ENCODE peak calls at places on chromosome 16, in ten cellular contexts. One of them, this sample, is unnamed.

GRCh38 chr16:67673712-67674580 is 7.3 kb downstream of the C16orf86 start:
- DNase-seq in upper lobe of right lung: peak; percentile 83
- DNase-seq in sigmoid colon: peak; percentile 84
- DNase-seq in Panc1: no peak
- DNase-seq in PC-9: no peak
- DNase-seq in GM23248: no peak
- DNase-seq in foreskin fibroblast: peak; percentile 35
- DNase-seq in keratinocyte: no peak
- DNase-seq in psoas muscle: peak; percentile 78
- DNase-seq in endodermal cell: peak; percentile 45
- DNase-seq in this sample: no peak

GRCh38 chr16:15482068-15482747 is 47.8 kb downstream of the BMERB1 start:
- DNase-seq in Panc1: peak; percentile 98
- DNase-seq in GM23248: peak; percentile 98
- DNase-seq in sigmoid colon: peak; percentile 85
- DNase-seq in psoas muscle: no peak
- DNase-seq in upper lobe of right lung: no peak
- DNase-seq in PC-9: peak; percentile 89
- DNase-seq in foreskin fibroblast: peak; percentile 96
- DNase-seq in endodermal cell: peak; percentile 90
- DNase-seq in keratinocyte: peak; percentile 88
- DNase-seq in this sample: peak; percentile 55

GRCh38 chr16:23216658-23217246 is 34.2 kb downstream of the SCNN1G start:
- DNase-seq in sigmoid colon: no peak
- DNase-seq in keratinocyte: no peak
- DNase-seq in upper lobe of right lung: no peak
- DNase-seq in psoas muscle: no peak
- DNase-seq in Panc1: no peak
- DNase-seq in PC-9: no peak
- DNase-seq in foreskin fibroblast: no peak
- DNase-seq in endodermal cell: no peak
- DNase-seq in GM23248: no peak
- DNase-seq in this sample: no peak

GRCh38 chr16:81832801-81833547 is 53.9 kb downstream of the PLCG2 start:
- DNase-seq in PC-9: no peak
- DNase-seq in upper lobe of right lung: no peak
- DNase-seq in endodermal cell: no peak
- DNase-seq in Panc1: no peak
- DNase-seq in GM23248: no peak
- DNase-seq in foreskin fibroblast: no peak
- DNase-seq in sigmoid colon: peak; percentile 59
- DNase-seq in keratinocyte: no peak
- DNase-seq in psoas muscle: no peak
- DNase-seq in this sample: no peak

GRCh38 chr16:10579965-10580918 is at the start of gene EMP2:
- DNase-seq in PC-9: peak; percentile 89
- DNase-seq in foreskin fibroblast: peak; percentile 95
- DNase-seq in Panc1: no peak
- DNase-seq in GM23248: peak; percentile 92
- DNase-seq in psoas muscle: peak; percentile 86
- DNase-seq in keratinocyte: no peak
- DNase-seq in endodermal cell: peak; percentile 93
- DNase-seq in upper lobe of right lung: peak; percentile 93
- DNase-seq in sigmoid colon: peak; percentile 93
- DNase-seq in this sample: peak; percentile 64

GRCh38 chr16:6446370-6446769 is 886.3 kb upstream of the RBFOX1 start:
- DNase-seq in foreskin fibroblast: no peak
- DNase-seq in Panc1: no peak
- DNase-seq in upper lobe of right lung: no peak
- DNase-seq in sigmoid colon: no peak
- DNase-seq in psoas muscle: no peak
- DNase-seq in keratinocyte: no peak
- DNase-seq in endodermal cell: no peak
- DNase-seq in PC-9: no peak
- DNase-seq in GM23248: no peak
- DNase-seq in this sample: peak; percentile 15

GRCh38 chr16:59604331-59604730 is 870.2 kb upstream of the GOT2 start:
- DNase-seq in Panc1: no peak
- DNase-seq in endodermal cell: no peak
- DNase-seq in sigmoid colon: no peak
- DNase-seq in GM23248: peak; percentile 30
- DNase-seq in psoas muscle: no peak
- DNase-seq in PC-9: no peak
- DNase-seq in upper lobe of right lung: no peak
- DNase-seq in keratinocyte: no peak
- DNase-seq in foreskin fibroblast: peak; percentile 85
- DNase-seq in this sample: no peak

GRCh38 chr16:72833491-72833890 is 214.4 kb downstream of the ZFHX3 start:
- DNase-seq in foreskin fibroblast: no peak
- DNase-seq in endodermal cell: no peak
- DNase-seq in Panc1: no peak
- DNase-seq in sigmoid colon: no peak
- DNase-seq in GM23248: no peak
- DNase-seq in upper lobe of right lung: no peak
- DNase-seq in PC-9: no peak
- DNase-seq in psoas muscle: no peak
- DNase-seq in keratinocyte: no peak
- DNase-seq in this sample: no peak

GRCh38 chr16:82769845-82770244 is 143.1 kb downstream of the CDH13 start:
- DNase-seq in upper lobe of right lung: no peak
- DNase-seq in endodermal cell: no peak
- DNase-seq in sigmoid colon: no peak
- DNase-seq in PC-9: no peak
- DNase-seq in keratinocyte: no peak
- DNase-seq in foreskin fibroblast: no peak
- DNase-seq in GM23248: no peak
- DNase-seq in Panc1: no peak
- DNase-seq in psoas muscle: peak; percentile 63
- DNase-seq in this sample: no peak

GRCh38 chr16:49499018-49499785 is 125.6 kb downstream of the C16orf78 start:
- DNase-seq in Panc1: no peak
- DNase-seq in foreskin fibroblast: peak; percentile 28
- DNase-seq in keratinocyte: no peak
- DNase-seq in endodermal cell: peak; percentile 72
- DNase-seq in upper lobe of right lung: no peak
- DNase-seq in PC-9: no peak
- DNase-seq in psoas muscle: peak; percentile 46
- DNase-seq in sigmoid colon: no peak
- DNase-seq in GM23248: no peak
- DNase-seq in this sample: no peak

GRCh38 chr16:66274335-66275110 is 92.0 kb upstream of the CDH5 start:
- DNase-seq in GM23248: peak; percentile 57
- DNase-seq in foreskin fibroblast: peak; percentile 50
- DNase-seq in sigmoid colon: peak; percentile 34
- DNase-seq in PC-9: no peak
- DNase-seq in keratinocyte: no peak
- DNase-seq in endodermal cell: peak; percentile 46
- DNase-seq in psoas muscle: no peak
- DNase-seq in Panc1: no peak
- DNase-seq in upper lobe of right lung: no peak
- DNase-seq in this sample: no peak

GRCh38 chr16:67907397-67907796 is 14.3 kb downstream of the PSKH1 start:
- DNase-seq in endodermal cell: no peak
- DNase-seq in psoas muscle: no peak
- DNase-seq in Panc1: no peak
- DNase-seq in PC-9: no peak
- DNase-seq in GM23248: no peak
- DNase-seq in keratinocyte: no peak
- DNase-seq in upper lobe of right lung: no peak
- DNase-seq in sigmoid colon: no peak
- DNase-seq in foreskin fibroblast: no peak
- DNase-seq in this sample: no peak

GRCh38 chr16:59878479-59878878 is 1144.4 kb upstream of the GOT2 start:
- DNase-seq in sigmoid colon: no peak
- DNase-seq in Panc1: peak; percentile 2
- DNase-seq in psoas muscle: no peak
- DNase-seq in PC-9: no peak
- DNase-seq in keratinocyte: no peak
- DNase-seq in endodermal cell: no peak
- DNase-seq in foreskin fibroblast: peak; percentile 73
- DNase-seq in GM23248: peak; percentile 30
- DNase-seq in upper lobe of right lung: no peak
- DNase-seq in this sample: no peak

GRCh38 chr16:533391-534088 is 6.0 kb downstream of the CAPN15 start:
- DNase-seq in sigmoid colon: no peak
- DNase-seq in Panc1: no peak
- DNase-seq in GM23248: no peak
- DNase-seq in foreskin fibroblast: no peak
- DNase-seq in keratinocyte: no peak
- DNase-seq in upper lobe of right lung: no peak
- DNase-seq in endodermal cell: peak; percentile 84
- DNase-seq in psoas muscle: no peak
- DNase-seq in PC-9: no peak
- DNase-seq in this sample: no peak

GRCh38 chr16:534856-535445 is 7.4 kb downstream of the CAPN15 start:
- DNase-seq in endodermal cell: no peak
- DNase-seq in upper lobe of right lung: no peak
- DNase-seq in PC-9: no peak
- DNase-seq in Panc1: no peak
- DNase-seq in psoas muscle: peak; percentile 89
- DNase-seq in keratinocyte: no peak
- DNase-seq in foreskin fibroblast: no peak
- DNase-seq in GM23248: no peak
- DNase-seq in sigmoid colon: no peak
- DNase-seq in this sample: no peak

GRCh38 chr16:531494-532125 is 4.1 kb downstream of the CAPN15 start:
- DNase-seq in psoas muscle: no peak
- DNase-seq in keratinocyte: no peak
- DNase-seq in Panc1: no peak
- DNase-seq in GM23248: no peak
- DNase-seq in PC-9: no peak
- DNase-seq in foreskin fibroblast: no peak
- DNase-seq in sigmoid colon: no peak
- DNase-seq in endodermal cell: no peak
- DNase-seq in upper lobe of right lung: no peak
- DNase-seq in this sample: no peak

GRCh38 chr16:535446-536405 is 8.2 kb downstream of the CAPN15 start:
- DNase-seq in endodermal cell: no peak
- DNase-seq in psoas muscle: peak; percentile 91
- DNase-seq in PC-9: peak; percentile 99
- DNase-seq in GM23248: peak; percentile 98
- DNase-seq in sigmoid colon: no peak
- DNase-seq in Panc1: no peak
- DNase-seq in keratinocyte: no peak
- DNase-seq in upper lobe of right lung: no peak
- DNase-seq in foreskin fibroblast: peak; percentile 81
- DNase-seq in this sample: no peak

GRCh38 chr16:534089-534635 is 6.7 kb downstream of the CAPN15 start:
- DNase-seq in foreskin fibroblast: no peak
- DNase-seq in Panc1: no peak
- DNase-seq in psoas muscle: peak; percentile 90
- DNase-seq in endodermal cell: no peak
- DNase-seq in sigmoid colon: no peak
- DNase-seq in GM23248: no peak
- DNase-seq in keratinocyte: no peak
- DNase-seq in upper lobe of right lung: no peak
- DNase-seq in PC-9: peak; percentile 69
- DNase-seq in this sample: no peak
- H3K4me3 ChIP-seq in foreskin fibroblast: no peak overlapping the region
- H3K4me3 ChIP-seq in Panc1: no peak overlapping the region
- H3K4me3 ChIP-seq in psoas muscle: peak overlapping the region; percentile 45
- H3K4me3 ChIP-seq in endodermal cell: no peak overlapping the region
- H3K4me3 ChIP-seq in sigmoid colon: no peak overlapping the region
- H3K4me3 ChIP-seq in GM23248: no peak overlapping the region
- H3K4me3 ChIP-seq in keratinocyte: no peak overlapping the region
- H3K4me3 ChIP-seq in upper lobe of right lung: no peak overlapping the region
- H3K4me3 ChIP-seq in PC-9: no peak overlapping the region
- H3K4me3 ChIP-seq in this sample: no peak overlapping the region

DNA sequence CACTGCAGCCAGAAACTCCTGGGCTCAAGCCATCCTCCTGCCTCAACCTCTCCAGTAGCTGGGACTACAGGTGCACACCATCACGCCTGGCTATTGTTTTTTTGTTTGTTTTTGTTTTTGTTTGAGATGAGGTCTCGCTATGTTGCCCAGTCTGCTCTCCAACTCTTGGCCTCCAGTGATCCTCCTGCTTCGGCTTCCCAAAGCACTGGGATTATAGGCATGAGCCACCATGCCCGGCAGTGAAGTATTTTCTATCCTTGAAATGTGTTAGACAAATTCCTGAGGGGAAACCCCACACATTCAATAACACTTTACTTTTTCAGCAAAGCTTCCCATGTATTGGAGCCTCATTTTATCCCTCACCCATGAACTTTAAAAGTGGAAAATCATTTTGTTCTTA is 81.2 kb upstream of the KIFC3 start:
- DNase-seq in GM23248: no peak
- DNase-seq in Panc1: no peak
- DNase-seq in upper lobe of right lung: no peak
- DNase-seq in keratinocyte: no peak
- DNase-seq in endodermal cell: no peak
- DNase-seq in foreskin fibroblast: no peak
- DNase-seq in psoas muscle: no peak
- DNase-seq in PC-9: no peak
- DNase-seq in sigmoid colon: no peak
- DNase-seq in this sample: no peak
- H3K4me3 ChIP-seq in GM23248: no peak overlapping the region
- H3K4me3 ChIP-seq in Panc1: no peak overlapping the region
- H3K4me3 ChIP-seq in upper lobe of right lung: no peak overlapping the region
- H3K4me3 ChIP-seq in keratinocyte: no peak overlapping the region
- H3K4me3 ChIP-seq in endodermal cell: no peak overlapping the region
- H3K4me3 ChIP-seq in foreskin fibroblast: no peak overlapping the region
- H3K4me3 ChIP-seq in psoas muscle: no peak overlapping the region
- H3K4me3 ChIP-seq in PC-9: no peak overlapping the region
- H3K4me3 ChIP-seq in sigmoid colon: no peak overlapping the region
- H3K4me3 ChIP-seq in this sample: no peak overlapping the region

GRCh38 chr16:4391635-4392381 is 20.2 kb downstream of the VASN start:
- DNase-seq in GM23248: peak; percentile 25
- DNase-seq in sigmoid colon: no peak
- DNase-seq in psoas muscle: no peak
- DNase-seq in foreskin fibroblast: peak; percentile 29
- DNase-seq in PC-9: no peak
- DNase-seq in keratinocyte: no peak
- DNase-seq in upper lobe of right lung: no peak
- DNase-seq in Panc1: no peak
- DNase-seq in endodermal cell: peak; percentile 86
- DNase-seq in this sample: no peak
- H3K4me3 ChIP-seq in GM23248: no peak overlapping the region
- H3K4me3 ChIP-seq in sigmoid colon: no peak overlapping the region
- H3K4me3 ChIP-seq in psoas muscle: no peak overlapping the region
- H3K4me3 ChIP-seq in foreskin fibroblast: no peak overlapping the region
- H3K4me3 ChIP-seq in PC-9: no peak overlapping the region
- H3K4me3 ChIP-seq in keratinocyte: no peak overlapping the region
- H3K4me3 ChIP-seq in upper lobe of right lung: no peak overlapping the region
- H3K4me3 ChIP-seq in Panc1: no peak overlapping the region
- H3K4me3 ChIP-seq in endodermal cell: no peak overlapping the region
- H3K4me3 ChIP-seq in this sample: no peak overlapping the region

DNA sequence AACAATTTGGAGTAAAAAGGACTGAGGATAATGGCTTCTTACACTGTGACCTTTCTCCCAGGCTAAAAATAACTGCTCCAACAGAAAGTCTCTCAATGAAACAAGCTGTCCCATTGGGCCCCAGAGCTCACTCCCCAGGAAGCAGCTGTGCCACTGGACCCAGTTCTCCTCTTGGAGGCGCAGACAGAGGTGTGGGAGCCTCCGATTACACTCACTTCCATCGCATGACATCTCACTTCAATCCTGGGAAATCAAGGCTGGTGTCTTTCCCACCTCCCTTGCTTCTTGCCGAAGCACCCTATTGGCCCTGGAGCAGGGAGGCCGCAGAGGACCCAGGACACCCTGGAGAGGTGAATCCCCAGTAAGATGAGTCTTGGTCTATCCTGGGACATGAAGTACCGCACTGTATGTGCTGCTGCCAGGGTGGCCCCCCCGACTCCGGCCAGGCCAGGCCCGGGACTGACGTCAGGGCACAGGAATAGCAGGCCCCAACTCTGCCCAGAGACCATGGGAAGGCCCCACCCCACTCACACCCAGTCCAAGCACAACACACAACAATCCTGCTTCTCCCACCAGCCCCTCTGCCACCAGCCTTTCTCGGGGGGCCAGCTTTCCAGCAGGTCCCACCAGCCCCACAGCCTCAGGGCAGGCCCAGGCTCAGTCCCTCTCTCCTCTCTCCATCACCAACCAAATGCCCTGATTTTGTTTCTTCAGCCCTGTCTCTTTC is 29.5 kb downstream of the SRL start:
- DNase-seq in foreskin fibroblast: no peak
- DNase-seq in psoas muscle: peak; percentile 96
- DNase-seq in keratinocyte: no peak
- DNase-seq in GM23248: no peak
- DNase-seq in Panc1: no peak
- DNase-seq in upper lobe of right lung: no peak
- DNase-seq in endodermal cell: no peak
- DNase-seq in sigmoid colon: no peak
- DNase-seq in PC-9: no peak
- DNase-seq in this sample: no peak
- H3K4me3 ChIP-seq in foreskin fibroblast: no peak overlapping the region
- H3K4me3 ChIP-seq in psoas muscle: peak overlapping the region; percentile 24
- H3K4me3 ChIP-seq in keratinocyte: no peak overlapping the region
- H3K4me3 ChIP-seq in GM23248: no peak overlapping the region
- H3K4me3 ChIP-seq in Panc1: no peak overlapping the region
- H3K4me3 ChIP-seq in upper lobe of right lung: no peak overlapping the region
- H3K4me3 ChIP-seq in endodermal cell: no peak overlapping the region
- H3K4me3 ChIP-seq in sigmoid colon: no peak overlapping the region
- H3K4me3 ChIP-seq in PC-9: no peak overlapping the region
- H3K4me3 ChIP-seq in this sample: no peak overlapping the region

This sample was measured in NT2/D1.